ENCODE peak calls at places on chromosome 15, in five cellular contexts. W is hippocampal formation, J is fibroblast of the aortic adventitia, T is DMS79, E is bronchial epithelial cell. M is an unnamed sample.

GRCh38 chr15:41971893-41972340 is 440 bp downstream of the EHD4 start:
- DNase-seq in W (no peak), J (no peak), E (no peak), T (no peak), M (no peak)

GRCh38 chr15:41499109-41499851 is 5.6 kb downstream of the ITPKA start:
- DNase-seq in E (no peak), J (no peak), W (peak), T (no peak), M (no peak)

GRCh38 chr15:61327019-61327631 is 98.0 kb upstream of the RORA start:
- DNase-seq in T (peak), J (no peak), E (peak), W (no peak), M (no peak)

GRCh38 chr15:44034933-44035624 is 160.0 kb downstream of the FRMD5 start:
- DNase-seq in T (no peak), E (peak), W (no peak), J (peak), M (no peak)

GRCh38 chr15:45146405-45146804 is 16.6 kb downstream of the DUOX1 start:
- DNase-seq in W (no peak), T (no peak), E (peak), J (no peak), M (no peak)

GRCh38 chr15:66496951-66497501 is 536 bp downstream of the SNAPC5 start:
- DNase-seq in J (no peak), T (no peak), E (peak), W (no peak), M (no peak)

GRCh38 chr15:92907229-92907628 is 7.1 kb downstream of the CHD2 start:
- DNase-seq in W (no peak), J (no peak), T (no peak), E (peak), M (no peak)

GRCh38 chr15:74906193-74906449 is 530 bp downstream of the FAM219B start:
- DNase-seq in T (no peak), J (peak), E (no peak), W (no peak), M (no peak)

GRCh38 chr15:78306176-78306774 is 6.9 kb upstream of the SKIC8 start:
- DNase-seq in E (no peak), T (no peak), J (peak), W (no peak), M (peak)

GRCh38 chr15:33699691-33700447 is 268.4 kb upstream of the CHRM5 start:
- DNase-seq in J (peak), E (peak), T (no peak), W (no peak), M (no peak)

GRCh38 chr15:81531141-81531592 is 157.2 kb upstream of the TMC3 start:
- DNase-seq in W (no peak), T (no peak), E (no peak), J (peak), M (no peak)

GRCh38 chr15:63979227-63979793 is 67.0 kb downstream of the DAPK2 start:
- DNase-seq in J (no peak), E (no peak), W (no peak), T (no peak), M (no peak)

GRCh38 chr15:59329570-59330350 is 42.9 kb downstream of the MYO1E start:
- DNase-seq in J (peak), E (no peak), T (no peak), W (no peak), M (no peak)

GRCh38 chr15:70201376-70201775 is 103.7 kb upstream of the TLE3 start:
- DNase-seq in J (no peak), E (no peak), T (no peak), W (no peak), M (no peak)

GRCh38 chr15:47711654-47712053 is 5.7 kb upstream of the SEMA6D start:
- DNase-seq in E (peak), W (peak), J (no peak), T (no peak), M (no peak)

GRCh38 chr15:72285927-72286516 is 13.7 kb upstream of the PARP6 start:
- DNase-seq in E (peak), J (peak), W (no peak), T (no peak), M (no peak)

GRCh38 chr15:43977072-43977884 is 150.5 kb downstream of the WDR76 start:
- DNase-seq in E (no peak), J (no peak), W (no peak), T (no peak), M (no peak)

GRCh38 chr15:79431636-79432344 is at the start of gene MINAR1:
- DNase-seq in T (no peak), W (no peak), J (peak), E (peak), M (peak)